ENCODE peak calls at places on chromosomes 12 and 14, in ten cellular contexts. O is stimulated activated CD4-positive, alpha-beta T cell treated with anti-CD3 and anti-CD28 coated beads, TNF-alpha, amount 100 ng/mL, for 4 hours; F is NCI-H2029; S is activated B cell treated with CpG ODN at 0.5 μM for 24 hours; I is GM10248; R is heart left ventricle; J is activated CD8-positive, alpha-beta T cell treated with anti-CD3 and anti-CD28 coated beads for 36 hours; W is myocyte; K is naive thymus-derived CD4-positive, alpha-beta T cell; G is NCI-H1105. Z is an unnamed sample.

GRCh38 chr14:22262881-22263280 is 326.1 kb downstream of the DAD1 start:
- DNase-seq in F (no peak), G (no peak), I (no peak), R (no peak), K (no peak), S (no peak), W (no peak), J (no peak), O (no peak), Z (no peak)

GRCh38 chr12:22709292-22709691 is 84.3 kb downstream of the ETNK1 start:
- DNase-seq in F (no peak), G (peak; percentile 5), I (peak; percentile 53), S (no peak), R (no peak), W (peak; percentile 41), O (no peak), J (no peak), K (no peak), Z (no peak)

GRCh38 chr14:105491366-105492006 is 440 bp downstream of the TEDC1 start:
- DNase-seq in J (peak; percentile 94), I (peak; percentile 94), S (peak; percentile 75), R (peak; percentile 65), F (no peak), G (peak; percentile 51), W (peak; percentile 23), K (peak; percentile 88), O (peak; percentile 78), Z (no peak)

GRCh38 chr14:32087173-32087861 is 10.2 kb downstream of the ARHGAP5 start:
- DNase-seq in J (no peak), G (no peak), R (no peak), K (no peak), S (no peak), W (peak; percentile 52), F (no peak), I (no peak), O (no peak), Z (no peak)

GRCh38 chr12:101794574-101794973 is 36.2 kb downstream of the GNPTAB start:
- DNase-seq in R (no peak), J (no peak), W (peak; percentile 7), S (no peak), G (no peak), O (no peak), I (no peak), K (no peak), F (no peak), Z (no peak)

GRCh38 chr12:32659908-32660440 is 19.1 kb upstream of the DNM1L start:
- DNase-seq in K (no peak), O (no peak), S (no peak), J (no peak), I (no peak), G (no peak), W (no peak), R (no peak), F (no peak), Z (no peak)

GRCh38 chr12:9331218-9331626 is 123.0 kb upstream of the PZP start:
- DNase-seq in W (peak; percentile 62), G (no peak), S (peak; percentile 65), I (peak; percentile 67), J (peak; percentile 78), K (peak; percentile 25), F (peak; percentile 5), O (peak; percentile 59), R (peak; percentile 60), Z (peak; percentile 29)

GRCh38 chr14:42140001-42140400 is 533.3 kb downstream of the LRFN5 start:
- DNase-seq in O (no peak), R (no peak), S (no peak), G (no peak), K (no peak), W (no peak), F (no peak), I (no peak), J (no peak), Z (no peak)

GRCh38 chr14:45120109-45120508 is 14.2 kb downstream of the FKBP3 start:
- DNase-seq in R (no peak), G (no peak), W (no peak), F (no peak), K (no peak), I (no peak), J (no peak), O (no peak), S (no peak), Z (no peak)

GRCh38 chr12:119666900-119667576 is 895 bp upstream of the PRKAB1 start:
- DNase-seq in K (no peak), F (no peak), I (peak; percentile 29), G (no peak), R (no peak), J (no peak), O (no peak), W (no peak), S (no peak), Z (no peak)

Z was measured in NCI-H1417 treated with DMSO at 0.1 percent for 48 hours.